ENCODE peak calls at places on chromosomes 1 and 21, in seven cellular contexts. One of them, this sample, is unnamed.

GRCh38 chr21:38145104-38145503 is 111.7 kb upstream of the KCNJ15 start:
- DNase-seq in tibial artery: no peak
- DNase-seq in retina: no peak
- DNase-seq in midbrain: no peak
- DNase-seq in HTR-8/SVneo: no peak
- DNase-seq in putamen: no peak
- DNase-seq in stimulated activated CD4-positive, alpha-beta T cell treated with anti-CD3 and anti-CD28 coated beads, Interleukin-2, amount 100 ng/mL, for 48 hours: no peak
- DNase-seq in this sample: no peak

GRCh38 chr1:211511947-211512346 is 20.0 kb upstream of the RD3 start:
- DNase-seq in tibial artery: peak; percentile 71
- DNase-seq in retina: no peak
- DNase-seq in midbrain: no peak
- DNase-seq in HTR-8/SVneo: no peak
- DNase-seq in putamen: no peak
- DNase-seq in stimulated activated CD4-positive, alpha-beta T cell treated with anti-CD3 and anti-CD28 coated beads, Interleukin-2, amount 100 ng/mL, for 48 hours: no peak
- DNase-seq in this sample: no peak

GRCh38 chr1:48803474-48803873 is 26.8 kb upstream of the BEND5 start:
- DNase-seq in tibial artery: no peak
- DNase-seq in retina: no peak
- DNase-seq in midbrain: no peak
- DNase-seq in HTR-8/SVneo: no peak
- DNase-seq in putamen: no peak
- DNase-seq in stimulated activated CD4-positive, alpha-beta T cell treated with anti-CD3 and anti-CD28 coated beads, Interleukin-2, amount 100 ng/mL, for 48 hours: no peak
- DNase-seq in this sample: no peak

GRCh38 chr1:170203693-170204092 is 57.9 kb downstream of the NTMT2 start:
- DNase-seq in tibial artery: no peak
- DNase-seq in retina: no peak
- DNase-seq in midbrain: no peak
- DNase-seq in HTR-8/SVneo: no peak
- DNase-seq in putamen: no peak
- DNase-seq in stimulated activated CD4-positive, alpha-beta T cell treated with anti-CD3 and anti-CD28 coated beads, Interleukin-2, amount 100 ng/mL, for 48 hours: no peak
- DNase-seq in this sample: no peak

GRCh38 chr1:198771562-198772153 is 132.8 kb downstream of the PTPRC start:
- DNase-seq in tibial artery: no peak
- DNase-seq in retina: peak; percentile 46
- DNase-seq in midbrain: no peak
- DNase-seq in HTR-8/SVneo: peak; percentile 26
- DNase-seq in putamen: no peak
- DNase-seq in stimulated activated CD4-positive, alpha-beta T cell treated with anti-CD3 and anti-CD28 coated beads, Interleukin-2, amount 100 ng/mL, for 48 hours: no peak
- DNase-seq in this sample: peak; percentile 6

GRCh38 chr1:110390096-110390495 is 730 bp downstream of the SLC16A4 start:
- DNase-seq in tibial artery: peak; percentile 86
- DNase-seq in retina: no peak
- DNase-seq in midbrain: no peak
- DNase-seq in HTR-8/SVneo: no peak
- DNase-seq in putamen: no peak
- DNase-seq in stimulated activated CD4-positive, alpha-beta T cell treated with anti-CD3 and anti-CD28 coated beads, Interleukin-2, amount 100 ng/mL, for 48 hours: no peak
- DNase-seq in this sample: no peak

GRCh38 chr1:79646885-79647284 is 640.4 kb upstream of the ADGRL4 start:
- DNase-seq in tibial artery: no peak
- DNase-seq in retina: no peak
- DNase-seq in midbrain: no peak
- DNase-seq in HTR-8/SVneo: no peak
- DNase-seq in putamen: no peak
- DNase-seq in stimulated activated CD4-positive, alpha-beta T cell treated with anti-CD3 and anti-CD28 coated beads, Interleukin-2, amount 100 ng/mL, for 48 hours: no peak
- DNase-seq in this sample: no peak

GRCh38 chr1:119676571-119677206 is 28.6 kb upstream of the ZNF697 start:
- DNase-seq in tibial artery: peak; percentile 73
- DNase-seq in retina: no peak
- DNase-seq in midbrain: no peak
- DNase-seq in HTR-8/SVneo: peak; percentile 10
- DNase-seq in putamen: no peak
- DNase-seq in stimulated activated CD4-positive, alpha-beta T cell treated with anti-CD3 and anti-CD28 coated beads, Interleukin-2, amount 100 ng/mL, for 48 hours: no peak
- DNase-seq in this sample: no peak

GRCh38 chr1:28915036-28915895 is 897 bp downstream of the EPB41 start:
- DNase-seq in tibial artery: no peak
- DNase-seq in retina: peak; percentile 90
- DNase-seq in midbrain: peak; percentile 3
- DNase-seq in HTR-8/SVneo: peak; percentile 35
- DNase-seq in putamen: no peak
- DNase-seq in stimulated activated CD4-positive, alpha-beta T cell treated with anti-CD3 and anti-CD28 coated beads, Interleukin-2, amount 100 ng/mL, for 48 hours: peak; percentile 33
- DNase-seq in this sample: peak; percentile 44

GRCh38 chr1:208868554-208868953 is 624.4 kb upstream of the PLXNA2 start:
- DNase-seq in tibial artery: no peak
- DNase-seq in retina: no peak
- DNase-seq in midbrain: no peak
- DNase-seq in HTR-8/SVneo: peak; percentile 34
- DNase-seq in putamen: no peak
- DNase-seq in stimulated activated CD4-positive, alpha-beta T cell treated with anti-CD3 and anti-CD28 coated beads, Interleukin-2, amount 100 ng/mL, for 48 hours: no peak
- DNase-seq in this sample: no peak

GRCh38 chr1:166948856-166949350 is 26.4 kb downstream of the ILDR2 start:
- DNase-seq in tibial artery: no peak
- DNase-seq in retina: peak; percentile 19
- DNase-seq in midbrain: no peak
- DNase-seq in HTR-8/SVneo: no peak
- DNase-seq in putamen: no peak
- DNase-seq in stimulated activated CD4-positive, alpha-beta T cell treated with anti-CD3 and anti-CD28 coated beads, Interleukin-2, amount 100 ng/mL, for 48 hours: no peak
- DNase-seq in this sample: no peak

GRCh38 chr1:157995575-157996169 is 2.2 kb downstream of the KIRREL1 start:
- DNase-seq in tibial artery: no peak
- DNase-seq in retina: peak; percentile 31
- DNase-seq in midbrain: no peak
- DNase-seq in HTR-8/SVneo: no peak
- DNase-seq in putamen: no peak
- DNase-seq in stimulated activated CD4-positive, alpha-beta T cell treated with anti-CD3 and anti-CD28 coated beads, Interleukin-2, amount 100 ng/mL, for 48 hours: no peak
- DNase-seq in this sample: no peak

GRCh38 chr1:116568925-116569490 is 1.8 kb downstream of the CD58 start:
- DNase-seq in tibial artery: no peak
- DNase-seq in retina: no peak
- DNase-seq in midbrain: no peak
- DNase-seq in HTR-8/SVneo: no peak
- DNase-seq in putamen: no peak
- DNase-seq in stimulated activated CD4-positive, alpha-beta T cell treated with anti-CD3 and anti-CD28 coated beads, Interleukin-2, amount 100 ng/mL, for 48 hours: no peak
- DNase-seq in this sample: no peak

GRCh38 chr1:37475380-37476086 is 1.2 kb downstream of the ZC3H12A start:
- DNase-seq in tibial artery: peak; percentile 60
- DNase-seq in retina: no peak
- DNase-seq in midbrain: no peak
- DNase-seq in HTR-8/SVneo: no peak
- DNase-seq in putamen: no peak
- DNase-seq in stimulated activated CD4-positive, alpha-beta T cell treated with anti-CD3 and anti-CD28 coated beads, Interleukin-2, amount 100 ng/mL, for 48 hours: no peak
- DNase-seq in this sample: peak; percentile 28

GRCh38 chr1:98143403-98143802 is 222.6 kb upstream of the DPYD start:
- DNase-seq in tibial artery: no peak
- DNase-seq in retina: no peak
- DNase-seq in midbrain: no peak
- DNase-seq in HTR-8/SVneo: no peak
- DNase-seq in putamen: no peak
- DNase-seq in stimulated activated CD4-positive, alpha-beta T cell treated with anti-CD3 and anti-CD28 coated beads, Interleukin-2, amount 100 ng/mL, for 48 hours: no peak
- DNase-seq in this sample: no peak

GRCh38 chr1:234597894-234598293 is 12.1 kb downstream of the IRF2BP2 start:
- DNase-seq in tibial artery: no peak
- DNase-seq in retina: no peak
- DNase-seq in midbrain: no peak
- DNase-seq in HTR-8/SVneo: no peak
- DNase-seq in putamen: no peak
- DNase-seq in stimulated activated CD4-positive, alpha-beta T cell treated with anti-CD3 and anti-CD28 coated beads, Interleukin-2, amount 100 ng/mL, for 48 hours: peak; percentile 42
- DNase-seq in this sample: peak; percentile 68

GRCh38 chr21:42781981-42782722 is 97.2 kb downstream of the WDR4 start:
- DNase-seq in tibial artery: no peak
- DNase-seq in retina: peak; percentile 63
- DNase-seq in midbrain: no peak
- DNase-seq in HTR-8/SVneo: no peak
- DNase-seq in putamen: no peak
- DNase-seq in stimulated activated CD4-positive, alpha-beta T cell treated with anti-CD3 and anti-CD28 coated beads, Interleukin-2, amount 100 ng/mL, for 48 hours: no peak
- DNase-seq in this sample: no peak

GRCh38 chr1:48853006-48853405 is 76.3 kb upstream of the BEND5 start:
- DNase-seq in tibial artery: no peak
- DNase-seq in retina: no peak
- DNase-seq in midbrain: no peak
- DNase-seq in HTR-8/SVneo: no peak
- DNase-seq in putamen: no peak
- DNase-seq in stimulated activated CD4-positive, alpha-beta T cell treated with anti-CD3 and anti-CD28 coated beads, Interleukin-2, amount 100 ng/mL, for 48 hours: no peak
- DNase-seq in this sample: no peak

GRCh38 chr1:147812799-147813198 is 52.4 kb upstream of the GJA5 start:
- DNase-seq in tibial artery: no peak
- DNase-seq in retina: no peak
- DNase-seq in midbrain: no peak
- DNase-seq in HTR-8/SVneo: no peak
- DNase-seq in putamen: no peak
- DNase-seq in stimulated activated CD4-positive, alpha-beta T cell treated with anti-CD3 and anti-CD28 coated beads, Interleukin-2, amount 100 ng/mL, for 48 hours: no peak
- DNase-seq in this sample: no peak

GRCh38 chr21:15324542-15324941 is 259.7 kb upstream of the NRIP1 start:
- DNase-seq in tibial artery: no peak
- DNase-seq in retina: no peak
- DNase-seq in midbrain: no peak
- DNase-seq in HTR-8/SVneo: no peak
- DNase-seq in putamen: no peak
- DNase-seq in stimulated activated CD4-positive, alpha-beta T cell treated with anti-CD3 and anti-CD28 coated beads, Interleukin-2, amount 100 ng/mL, for 48 hours: no peak
- DNase-seq in this sample: no peak

GRCh38 chr1:27536767-27537166 is 46.8 kb upstream of the WASF2 start:
- DNase-seq in tibial artery: peak; percentile 87
- DNase-seq in retina: peak; percentile 80
- DNase-seq in midbrain: peak; percentile 73
- DNase-seq in HTR-8/SVneo: no peak
- DNase-seq in putamen: peak; percentile 71
- DNase-seq in stimulated activated CD4-positive, alpha-beta T cell treated with anti-CD3 and anti-CD28 coated beads, Interleukin-2, amount 100 ng/mL, for 48 hours: no peak
- DNase-seq in this sample: no peak

GRCh38 chr1:14740016-14740415 is 141.5 kb downstream of the KAZN start:
- DNase-seq in tibial artery: no peak
- DNase-seq in retina: no peak
- DNase-seq in midbrain: no peak
- DNase-seq in HTR-8/SVneo: no peak
- DNase-seq in putamen: no peak
- DNase-seq in stimulated activated CD4-positive, alpha-beta T cell treated with anti-CD3 and anti-CD28 coated beads, Interleukin-2, amount 100 ng/mL, for 48 hours: no peak
- DNase-seq in this sample: no peak

GRCh38 chr1:112296908-112297307 is 99.1 kb upstream of the CTTNBP2NL start:
- DNase-seq in tibial artery: no peak
- DNase-seq in retina: no peak
- DNase-seq in midbrain: no peak
- DNase-seq in HTR-8/SVneo: no peak
- DNase-seq in putamen: no peak
- DNase-seq in stimulated activated CD4-positive, alpha-beta T cell treated with anti-CD3 and anti-CD28 coated beads, Interleukin-2, amount 100 ng/mL, for 48 hours: no peak
- DNase-seq in this sample: no peak

GRCh38 chr1:3518256-3518655 is 63.8 kb downstream of the ARHGEF16 start:
- DNase-seq in tibial artery: no peak
- DNase-seq in retina: no peak
- DNase-seq in midbrain: no peak
- DNase-seq in HTR-8/SVneo: no peak
- DNase-seq in putamen: no peak
- DNase-seq in stimulated activated CD4-positive, alpha-beta T cell treated with anti-CD3 and anti-CD28 coated beads, Interleukin-2, amount 100 ng/mL, for 48 hours: peak; percentile 36
- DNase-seq in this sample: no peak

GRCh38 chr1:5574641-5575040 is 417.6 kb downstream of the NPHP4 start:
- DNase-seq in tibial artery: no peak
- DNase-seq in retina: no peak
- DNase-seq in midbrain: no peak
- DNase-seq in HTR-8/SVneo: no peak
- DNase-seq in putamen: no peak
- DNase-seq in stimulated activated CD4-positive, alpha-beta T cell treated with anti-CD3 and anti-CD28 coated beads, Interleukin-2, amount 100 ng/mL, for 48 hours: no peak
- DNase-seq in this sample: no peak

GRCh38 chr1:197976368-197976767 is 59.2 kb downstream of the LHX9 start:
- DNase-seq in tibial artery: no peak
- DNase-seq in retina: no peak
- DNase-seq in midbrain: no peak
- DNase-seq in HTR-8/SVneo: no peak
- DNase-seq in putamen: no peak
- DNase-seq in stimulated activated CD4-positive, alpha-beta T cell treated with anti-CD3 and anti-CD28 coated beads, Interleukin-2, amount 100 ng/mL, for 48 hours: no peak
- DNase-seq in this sample: no peak

GRCh38 chr1:47795102-47795501 is 202.1 kb downstream of the TRABD2B start:
- DNase-seq in tibial artery: no peak
- DNase-seq in retina: no peak
- DNase-seq in midbrain: no peak
- DNase-seq in HTR-8/SVneo: no peak
- DNase-seq in putamen: no peak
- DNase-seq in stimulated activated CD4-positive, alpha-beta T cell treated with anti-CD3 and anti-CD28 coated beads, Interleukin-2, amount 100 ng/mL, for 48 hours: no peak
- DNase-seq in this sample: no peak

GRCh38 chr21:26840912-26841311 is 4.3 kb downstream of the ADAMTS1 start:
- DNase-seq in tibial artery: peak; percentile 89
- DNase-seq in retina: no peak
- DNase-seq in midbrain: no peak
- DNase-seq in HTR-8/SVneo: no peak
- DNase-seq in putamen: no peak
- DNase-seq in stimulated activated CD4-positive, alpha-beta T cell treated with anti-CD3 and anti-CD28 coated beads, Interleukin-2, amount 100 ng/mL, for 48 hours: no peak
- DNase-seq in this sample: no peak

GRCh38 chr1:89826594-89826993 is 5.8 kb downstream of the LRRC8D start:
- DNase-seq in tibial artery: no peak
- DNase-seq in retina: no peak
- DNase-seq in midbrain: no peak
- DNase-seq in HTR-8/SVneo: no peak
- DNase-seq in putamen: no peak
- DNase-seq in stimulated activated CD4-positive, alpha-beta T cell treated with anti-CD3 and anti-CD28 coated beads, Interleukin-2, amount 100 ng/mL, for 48 hours: no peak
- DNase-seq in this sample: no peak

GRCh38 chr1:6497215-6497866 is 5.9 kb upstream of the PLEKHG5 start:
- DNase-seq in tibial artery: no peak
- DNase-seq in retina: peak; percentile 86
- DNase-seq in midbrain: peak; percentile 30
- DNase-seq in HTR-8/SVneo: no peak
- DNase-seq in putamen: no peak
- DNase-seq in stimulated activated CD4-positive, alpha-beta T cell treated with anti-CD3 and anti-CD28 coated beads, Interleukin-2, amount 100 ng/mL, for 48 hours: peak; percentile 31
- DNase-seq in this sample: peak; percentile 80

GRCh38 chr1:2105781-2106524 is 55.7 kb downstream of the PRKCZ start:
- DNase-seq in tibial artery: no peak
- DNase-seq in retina: no peak
- DNase-seq in midbrain: no peak
- DNase-seq in HTR-8/SVneo: no peak
- DNase-seq in putamen: no peak
- DNase-seq in stimulated activated CD4-positive, alpha-beta T cell treated with anti-CD3 and anti-CD28 coated beads, Interleukin-2, amount 100 ng/mL, for 48 hours: no peak
- DNase-seq in this sample: no peak

GRCh38 chr1:47030170-47030805 is 6.8 kb downstream of the CYP4X1 start:
- DNase-seq in tibial artery: no peak
- DNase-seq in retina: no peak
- DNase-seq in midbrain: no peak
- DNase-seq in HTR-8/SVneo: no peak
- DNase-seq in putamen: no peak
- DNase-seq in stimulated activated CD4-positive, alpha-beta T cell treated with anti-CD3 and anti-CD28 coated beads, Interleukin-2, amount 100 ng/mL, for 48 hours: no peak
- DNase-seq in this sample: no peak

GRCh38 chr1:150161747-150162581 is 12.2 kb downstream of the PLEKHO1 start:
- DNase-seq in tibial artery: no peak
- DNase-seq in retina: no peak
- DNase-seq in midbrain: no peak
- DNase-seq in HTR-8/SVneo: no peak
- DNase-seq in putamen: no peak
- DNase-seq in stimulated activated CD4-positive, alpha-beta T cell treated with anti-CD3 and anti-CD28 coated beads, Interleukin-2, amount 100 ng/mL, for 48 hours: no peak
- DNase-seq in this sample: no peak

GRCh38 chr1:106798991-106799390 is 257.5 kb upstream of the PRMT6 start:
- DNase-seq in tibial artery: no peak
- DNase-seq in retina: no peak
- DNase-seq in midbrain: no peak
- DNase-seq in HTR-8/SVneo: no peak
- DNase-seq in putamen: no peak
- DNase-seq in stimulated activated CD4-positive, alpha-beta T cell treated with anti-CD3 and anti-CD28 coated beads, Interleukin-2, amount 100 ng/mL, for 48 hours: no peak
- DNase-seq in this sample: no peak

GRCh38 chr1:115501476-115501875 is 140.3 kb upstream of the VANGL1 start:
- DNase-seq in tibial artery: no peak
- DNase-seq in retina: no peak
- DNase-seq in midbrain: no peak
- DNase-seq in HTR-8/SVneo: no peak
- DNase-seq in putamen: no peak
- DNase-seq in stimulated activated CD4-positive, alpha-beta T cell treated with anti-CD3 and anti-CD28 coated beads, Interleukin-2, amount 100 ng/mL, for 48 hours: no peak
- DNase-seq in this sample: no peak

GRCh38 chr1:115117303-115117702 is 28.0 kb upstream of the TSPAN2 start:
- DNase-seq in tibial artery: no peak
- DNase-seq in retina: no peak
- DNase-seq in midbrain: no peak
- DNase-seq in HTR-8/SVneo: no peak
- DNase-seq in putamen: no peak
- DNase-seq in stimulated activated CD4-positive, alpha-beta T cell treated with anti-CD3 and anti-CD28 coated beads, Interleukin-2, amount 100 ng/mL, for 48 hours: no peak
- DNase-seq in this sample: no peak